ENCODE peak calls at places on chromosomes 1 and 21, in five cellular contexts. P, Z, C, G and S are unnamed samples.

GRCh38 chr21:45986316-45987051 is 4.9 kb downstream of the COL6A1 start:
- DNase-seq in P (no peak), G (no peak), C (no peak), Z (no peak), S (no peak)

GRCh38 chr1:11211925-11212587 is 22.9 kb downstream of the ANGPTL7 start:
- DNase-seq in G (no peak), P (no peak), C (no peak), Z (no peak), S (no peak)

GRCh38 chr1:89206361-89206760 is 7.6 kb upstream of the GBP4 start:
- DNase-seq in Z (no peak), C (no peak), G (no peak), P (no peak), S (no peak)

GRCh38 chr21:42387843-42388242 is 8.0 kb downstream of the TMPRSS3 start:
- DNase-seq in C (no peak), P (no peak), G (no peak), Z (no peak), S (no peak)

GRCh38 chr1:91806777-91807700 is 78.9 kb downstream of the TGFBR3 start:
- DNase-seq in G (peak), C (peak), P (no peak), Z (no peak), S (no peak)

GRCh38 chr1:48691429-48692001 is 85.2 kb downstream of the BEND5 start:
- DNase-seq in P (no peak), G (no peak), C (no peak), Z (no peak), S (no peak)

GRCh38 chr1:108503062-108503740 is 53.1 kb downstream of the NBPF6 start:
- DNase-seq in Z (no peak), G (peak), C (peak), P (no peak), S (no peak)

GRCh38 chr1:44390277-44390676 is 14.8 kb upstream of the RNF220 start:
- DNase-seq in C (peak), Z (no peak), P (no peak), G (peak), S (no peak)

GRCh38 chr1:147608601-147609000 is 61.7 kb downstream of the ACP6 start:
- DNase-seq in G (no peak), P (no peak), C (no peak), Z (no peak), S (no peak)

GRCh38 chr1:81179239-81179638 is 621.5 kb upstream of the ADGRL2 start:
- DNase-seq in C (peak), Z (no peak), P (no peak), G (peak), S (peak)

GRCh38 chr1:110150330-110151174 is at the start of gene SLC6A17:
- DNase-seq in P (no peak), C (no peak), G (peak), Z (peak), S (peak)

GRCh38 chr1:1891349-1892078 is 627 bp upstream of the GNB1 start:
- DNase-seq in C (no peak), Z (peak), G (peak), P (peak), S (peak)

GRCh38 chr1:243287128-243287470 is 31.3 kb downstream of the SDCCAG8 start:
- DNase-seq in P (no peak), G (no peak), C (no peak), Z (no peak), S (no peak)

GRCh38 chr1:212287261-212287895 is 2.2 kb downstream of the PPP2R5A start:
- DNase-seq in C (no peak), P (no peak), Z (no peak), G (no peak), S (no peak)

GRCh38 chr1:118217073-118217620 is 32.1 kb upstream of the SPAG17 start:
- DNase-seq in Z (no peak), G (no peak), C (no peak), P (no peak), S (no peak)

GRCh38 chr1:234997201-234998173 is 131.2 kb downstream of the TOMM20 start:
- DNase-seq in C (peak), Z (no peak), G (peak), P (no peak), S (peak)

GRCh38 chr21:41970751-41971653 is 17.2 kb upstream of the C2CD2 start:
- DNase-seq in Z (no peak), P (no peak), G (no peak), C (no peak), S (no peak)

GRCh38 chr1:31708324-31708723 is 4.5 kb upstream of the COL16A1 start:
- DNase-seq in G (peak), Z (no peak), P (no peak), C (no peak), S (no peak)

GRCh38 chr1:8481650-8482380 is 163.9 kb downstream of the SLC45A1 start:
- DNase-seq in G (peak), P (no peak), Z (no peak), C (no peak), S (no peak)

GRCh38 chr1:74506311-74506710 is 6.1 kb downstream of the LRRC53 start:
- DNase-seq in P (no peak), G (no peak), Z (no peak), C (no peak), S (no peak)

GRCh38 chr1:156502749-156503671 is 2.4 kb upstream of the MEF2D start:
- DNase-seq in G (peak), P (peak), Z (no peak), C (peak), S (peak)

GRCh38 chr1:232669981-232670763 is 40.2 kb upstream of the SIPA1L2 start:
- DNase-seq in P (no peak), Z (no peak), C (peak), G (peak), S (no peak)

GRCh38 chr1:223235091-223235490 is 92.0 kb upstream of the TLR5 start:
- DNase-seq in G (no peak), Z (no peak), C (no peak), P (no peak), S (no peak)

GRCh38 chr1:178739285-178740045 is 14.4 kb downstream of the RALGPS2 start:
- DNase-seq in G (peak), P (no peak), C (no peak), Z (no peak), S (no peak)

GRCh38 chr1:228958121-228958520 is 222.8 kb downstream of the RHOU start:
- DNase-seq in C (no peak), G (no peak), Z (no peak), P (no peak), S (no peak)

GRCh38 chr1:237789619-237790018 is 101.1 kb downstream of the ZP4 start:
- DNase-seq in G (no peak), C (no peak), Z (no peak), P (no peak), S (no peak)

GRCh38 chr1:3902111-3902511 is 2.0 kb upstream of the C1orf174 start:
- DNase-seq in Z (no peak), G (no peak), C (no peak), P (no peak), S (no peak)